ENCODE peak calls at places on chromosome 11, in six cellular contexts. H, E, U, V, N and S are unnamed samples.

GRCh38 chr11:59062602-59063529 is 23.2 kb upstream of the GLYATL1B start:
- DNase-seq in H (no peak), E (no peak), U (peak; percentile 22), V (no peak), N (no peak), S (peak; percentile 36)

GRCh38 chr11:72609045-72609444 is 65.2 kb downstream of the PDE2A start:
- DNase-seq in H (peak; percentile 30), E (peak; percentile 32), U (peak; percentile 49), V (no peak), N (no peak), S (no peak)

GRCh38 chr11:22792497-22792896 is 37.1 kb downstream of the SVIP start:
- DNase-seq in H (peak; percentile 86), E (peak; percentile 63), U (peak; percentile 13), V (no peak), N (no peak), S (no peak)

GRCh38 chr11:82046778-82047177 is 686.9 kb downstream of the FAM181B start:
- DNase-seq in H (peak; percentile 3), E (no peak), U (no peak), V (no peak), N (no peak), S (no peak)

GRCh38 chr11:8867035-8867434 is 44.0 kb upstream of the AKIP1 start:
- DNase-seq in H (peak; percentile 16), E (peak; percentile 19), U (no peak), V (no peak), N (no peak), S (no peak)

GRCh38 chr11:64343740-64344133 is 3.7 kb downstream of the CCDC88B start:
- DNase-seq in H (no peak), E (no peak), U (no peak), V (no peak), N (no peak), S (peak; percentile 64)

GRCh38 chr11:12198261-12198925 is 88.0 kb downstream of the MICAL2 start:
- DNase-seq in H (no peak), E (no peak), U (no peak), V (no peak), N (no peak), S (no peak)

GRCh38 chr11:117143390-117143789 is 697 bp upstream of the PAFAH1B2 start:
- DNase-seq in H (peak; percentile 59), E (peak; percentile 44), U (peak; percentile 56), V (no peak), N (peak; percentile 15), S (no peak)

GRCh38 chr11:90774727-90775572 is 552.1 kb upstream of the CHORDC1 start:
- DNase-seq in H (no peak), E (no peak), U (peak; percentile 29), V (peak; percentile 48), N (no peak), S (peak; percentile 54)

GRCh38 chr11:58494096-58494495 is 13.8 kb downstream of the OR5B21 start:
- DNase-seq in H (peak; percentile 33), E (no peak), U (no peak), V (no peak), N (no peak), S (no peak)

GRCh38 chr11:127182586-127183203 is 182.1 kb upstream of the KIRREL3 start:
- DNase-seq in H (no peak), E (no peak), U (peak; percentile 92), V (no peak), N (no peak), S (no peak)

GRCh38 chr11:62370743-62371440 is 33.6 kb downstream of the ASRGL1 start:
- DNase-seq in H (no peak), E (no peak), U (no peak), V (no peak), N (no peak), S (peak; percentile 67)

GRCh38 chr11:116703421-116703820 is 69.4 kb downstream of the BUD13 start:
- DNase-seq in H (no peak), E (peak; percentile 9), U (peak; percentile 94), V (peak; percentile 76), N (peak; percentile 63), S (peak; percentile 83)

GRCh38 chr11:45647786-45648185 is 17.6 kb downstream of the CHST1 start:
- DNase-seq in H (no peak), E (no peak), U (peak; percentile 75), V (no peak), N (peak; percentile 57), S (peak; percentile 58)

GRCh38 chr11:60970369-60970774 is 1.1 kb upstream of the CD6 start:
- DNase-seq in H (peak; percentile 29), E (peak; percentile 39), U (peak; percentile 42), V (peak; percentile 86), N (no peak), S (peak; percentile 69)

GRCh38 chr11:14698771-14699170 is 55.2 kb downstream of the PDE3B start:
- DNase-seq in H (no peak), E (no peak), U (no peak), V (no peak), N (no peak), S (no peak)

GRCh38 chr11:79244175-79244804 is 196.5 kb downstream of the TENM4 start:
- DNase-seq in H (peak; percentile 97), E (peak; percentile 75), U (no peak), V (no peak), N (no peak), S (no peak)

GRCh38 chr11:35971841-35972422 is 28.1 kb downstream of the LDLRAD3 start:
- DNase-seq in H (no peak), E (no peak), U (no peak), V (no peak), N (no peak), S (no peak)

GRCh38 chr11:35970445-35970844 is 26.6 kb downstream of the LDLRAD3 start:
- DNase-seq in H (no peak), E (no peak), U (no peak), V (no peak), N (no peak), S (no peak)

GRCh38 chr11:35967042-35967441 is 23.2 kb downstream of the LDLRAD3 start:
- DNase-seq in H (no peak), E (no peak), U (no peak), V (no peak), N (no peak), S (no peak)

GRCh38 chr11:35969089-35970046 is 25.5 kb downstream of the LDLRAD3 start:
- DNase-seq in H (peak; percentile 27), E (peak; percentile 49), U (no peak), V (no peak), N (no peak), S (no peak)

GRCh38 chr11:35968386-35969088 is 24.7 kb downstream of the LDLRAD3 start:
- DNase-seq in H (peak; percentile 33), E (peak; percentile 37), U (peak; percentile 23), V (no peak), N (no peak), S (no peak)
- H3K4me2 ChIP-seq in H (no peak overlapping the region), E (no peak overlapping the region), U (no peak overlapping the region), V (no peak overlapping the region), N (no peak overlapping the region), S (no peak overlapping the region)

DNA sequence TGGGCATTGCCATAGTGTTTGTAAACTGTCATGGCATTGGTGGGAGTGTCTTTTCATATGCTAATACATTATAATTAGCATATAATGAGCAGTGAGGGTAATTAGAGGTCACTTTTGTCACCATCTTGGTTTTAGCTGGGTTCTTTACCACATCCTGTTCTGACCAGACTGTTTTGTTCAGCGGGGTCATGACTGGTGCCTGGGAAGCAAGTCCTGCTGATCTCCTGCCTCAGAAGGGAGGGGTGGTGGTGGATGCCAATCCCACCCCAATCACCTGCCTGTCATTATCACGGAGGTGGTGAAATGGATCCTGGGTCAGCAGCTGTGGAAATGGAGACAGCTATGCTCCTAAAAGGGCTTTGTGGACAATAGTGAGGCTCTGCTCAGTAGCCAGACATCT is 31.2 kb downstream of the IL18 start:
- DNase-seq in H (no peak), E (no peak), U (peak; percentile 40), V (no peak), N (no peak), S (no peak)
- H2BK15ac ChIP-seq in H (no peak overlapping the region), E (peak overlapping the region; percentile 86), U (no peak overlapping the region), V (no peak overlapping the region), N (no peak overlapping the region), S (no peak overlapping the region)

DNA sequence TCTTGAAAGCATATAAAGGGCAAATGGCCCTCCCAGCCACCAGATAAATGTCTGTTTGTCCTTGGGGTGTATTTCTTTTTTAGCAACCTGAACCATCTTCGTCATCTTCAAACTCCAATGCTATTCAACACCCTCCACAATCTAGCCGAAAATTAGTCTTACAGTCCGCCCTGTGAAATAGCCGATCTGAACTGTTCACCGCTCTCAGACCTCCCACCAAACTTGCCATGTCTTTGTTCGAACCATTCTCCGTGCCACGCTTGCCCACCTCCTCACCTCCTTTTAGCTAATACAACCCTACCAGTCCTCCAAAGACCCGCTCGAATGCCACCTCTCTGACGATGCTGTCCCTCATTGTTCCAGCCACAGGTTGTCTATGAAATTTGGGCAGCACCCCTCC is 46.0 kb downstream of the SC5D start:
- DNase-seq in H (no peak), E (no peak), U (no peak), V (no peak), N (no peak), S (no peak)
- H3K4me2 ChIP-seq in H (no peak overlapping the region), E (no peak overlapping the region), U (no peak overlapping the region), V (no peak overlapping the region), N (no peak overlapping the region), S (no peak overlapping the region)

GRCh38 chr11:130061017-130061416 is 8.7 kb upstream of the APLP2 start:
- DNase-seq in H (no peak), E (no peak), U (no peak), V (no peak), N (no peak), S (no peak)
- H2BK15ac ChIP-seq in H (no peak overlapping the region), E (no peak overlapping the region), U (no peak overlapping the region), V (no peak overlapping the region), N (no peak overlapping the region), S (no peak overlapping the region)

GRCh38 chr11:123056835-123057491 is 5.0 kb downstream of the HSPA8 start:
- DNase-seq in H (no peak), E (no peak), U (no peak), V (no peak), N (no peak), S (no peak)
- H3K4me2 ChIP-seq in H (no peak overlapping the region), E (no peak overlapping the region), U (no peak overlapping the region), V (no peak overlapping the region), N (no peak overlapping the region), S (no peak overlapping the region)

GRCh38 chr11:119684361-119685072 is 44.5 kb downstream of the NECTIN1 start:
- DNase-seq in H (peak; percentile 75), E (peak; percentile 85), U (peak; percentile 91), V (no peak), N (no peak), S (no peak)
- H2BK15ac ChIP-seq in H (peak overlapping the region; percentile 92), E (peak overlapping the region; percentile 92), U (no peak overlapping the region), V (no peak overlapping the region), N (peak overlapping the region; percentile 10), S (no peak overlapping the region)